ENCODE peak calls at places on chromosomes 2 and 18, in six cellular contexts. L, O, V, F, W and T are unnamed samples.

GRCh38 chr2:127293386-127293757 is 572 bp downstream of the ERCC3 start:
- DNase-seq in L (no peak), O (no peak), V (no peak), F (no peak), W (no peak), T (no peak)

GRCh38 chr18:53117851-53118250 is 777.9 kb downstream of the DCC start:
- DNase-seq in L (no peak), O (no peak), V (no peak), F (no peak), W (no peak), T (no peak)

GRCh38 chr2:71545572-71546274 is 92.4 kb downstream of the DYSF start:
- DNase-seq in L (no peak), O (no peak), V (no peak), F (no peak), W (no peak), T (peak; percentile 56)

GRCh38 chr2:105241443-105241842 is at the start of gene GPR45:
- DNase-seq in L (no peak), O (no peak), V (no peak), F (no peak), W (no peak), T (no peak)

GRCh38 chr2:214005337-214005736 is 405.5 kb upstream of the VWC2L start:
- DNase-seq in L (no peak), O (no peak), V (no peak), F (no peak), W (no peak), T (no peak)

GRCh38 chr2:60808330-60808801 is 52.3 kb downstream of the PAPOLG start:
- DNase-seq in L (no peak), O (no peak), V (no peak), F (peak; percentile 47), W (no peak), T (no peak)

GRCh38 chr2:160096414-160096813 is 34.0 kb upstream of the PLA2R1 start:
- DNase-seq in L (no peak), O (no peak), V (no peak), F (no peak), W (no peak), T (no peak)

GRCh38 chr2:42105330-42106256 is 57.8 kb downstream of the PKDCC start:
- DNase-seq in L (no peak), O (peak; percentile 36), V (peak; percentile 69), F (no peak), W (peak; percentile 20), T (no peak)

GRCh38 chr2:174247474-174248186 is 702 bp downstream of the OLA1 start:
- DNase-seq in L (no peak), O (no peak), V (no peak), F (no peak), W (no peak), T (peak; percentile 7)

GRCh38 chr2:202249864-202250263 is 11.5 kb upstream of the SUMO1 start:
- DNase-seq in L (no peak), O (no peak), V (no peak), F (no peak), W (no peak), T (no peak)

GRCh38 chr2:173134703-173135102 is 59.1 kb downstream of the MAP3K20 start:
- DNase-seq in L (no peak), O (no peak), V (no peak), F (no peak), W (no peak), T (no peak)

GRCh38 chr2:205580591-205580990 is 101.7 kb upstream of the NRP2 start:
- DNase-seq in L (no peak), O (no peak), V (no peak), F (no peak), W (no peak), T (no peak)

GRCh38 chr2:58700621-58701020 is 459.5 kb upstream of the FANCL start:
- DNase-seq in L (no peak), O (no peak), V (no peak), F (no peak), W (no peak), T (no peak)

GRCh38 chr2:135004005-135004746 is 43.1 kb downstream of the MAP3K19 start:
- DNase-seq in L (no peak), O (peak; percentile 69), V (peak; percentile 61), F (peak; percentile 62), W (peak; percentile 5), T (peak; percentile 24)

GRCh38 chr18:61322265-61322873 is 10.9 kb upstream of the CDH20 start:
- DNase-seq in L (no peak), O (peak; percentile 30), V (no peak), F (no peak), W (no peak), T (peak; percentile 9)

GRCh38 chr2:218125626-218126080 is at the start of gene CXCR2:
- DNase-seq in L (no peak), O (no peak), V (no peak), F (no peak), W (no peak), T (no peak)

GRCh38 chr2:96089356-96090180 is 26.8 kb downstream of the ADRA2B start:
- DNase-seq in L (no peak), O (no peak), V (no peak), F (peak; percentile 54), W (no peak), T (no peak)

GRCh38 chr2:56729212-56729611 is 545.4 kb downstream of the CCDC85A start:
- DNase-seq in L (no peak), O (no peak), V (no peak), F (no peak), W (no peak), T (no peak)

GRCh38 chr2:172927381-172928357 is 148.0 kb upstream of the MAP3K20 start:
- DNase-seq in L (peak; percentile 78), O (no peak), V (no peak), F (peak; percentile 79), W (no peak), T (no peak)

GRCh38 chr2:30705056-30705455 is 102.2 kb downstream of the CAPN13 start:
- DNase-seq in L (no peak), O (no peak), V (no peak), F (no peak), W (no peak), T (no peak)

GRCh38 chr2:144975881-144976280 is 456.0 kb upstream of the ZEB2 start:
- DNase-seq in L (no peak), O (no peak), V (no peak), F (no peak), W (no peak), T (no peak)

GRCh38 chr18:36355511-36355910 is 58.0 kb downstream of the FHOD3 start:
- DNase-seq in L (no peak), O (no peak), V (no peak), F (no peak), W (no peak), T (no peak)

DNA sequence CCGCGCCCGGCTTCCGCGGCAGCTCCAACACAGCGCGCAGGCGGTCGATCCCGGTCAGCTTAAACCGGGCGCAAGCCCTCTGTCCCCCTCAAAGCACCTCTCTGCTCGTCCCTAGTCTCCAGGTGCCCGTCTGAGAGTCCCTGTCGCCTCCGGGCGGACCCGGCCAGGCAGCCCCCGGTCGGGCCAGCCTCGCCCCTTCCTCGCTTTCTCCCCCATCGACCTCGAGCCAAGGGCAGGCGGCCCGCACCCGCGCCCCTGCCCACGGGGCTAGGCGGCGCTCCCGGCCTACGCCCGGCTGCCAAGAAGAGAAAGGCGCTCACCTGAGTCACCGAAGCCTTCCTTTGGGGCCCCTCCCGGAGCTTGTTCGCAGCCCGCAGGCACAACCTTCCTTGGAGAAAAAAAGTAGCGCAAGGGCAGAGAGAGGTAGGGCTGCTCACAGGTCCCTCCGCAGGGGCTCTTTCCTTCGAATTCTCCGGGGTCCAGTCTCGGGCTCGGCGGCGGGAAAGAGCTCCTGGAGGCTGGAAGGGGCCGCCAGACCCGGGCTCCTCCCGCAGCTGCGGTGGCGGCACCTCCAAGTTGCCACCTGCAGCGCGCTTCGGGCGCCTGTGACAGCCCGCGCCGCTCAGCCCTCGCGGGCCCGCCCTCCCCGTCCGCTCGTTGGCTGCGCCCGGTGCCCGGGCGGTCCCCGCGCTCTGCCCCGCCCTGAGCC is 86.4 kb upstream of the EPB41L3 start:
- DNase-seq in L (no peak), O (peak; percentile 78), V (no peak), F (peak; percentile 74), W (no peak), T (no peak)
- H3K4me3 ChIP-seq in L (peak overlapping the region; percentile 49), O (peak overlapping the region; percentile 76), V (no peak overlapping the region), F (peak overlapping the region; percentile 51), W (peak overlapping the region; percentile 51), T (peak overlapping the region; percentile 45)

DNA sequence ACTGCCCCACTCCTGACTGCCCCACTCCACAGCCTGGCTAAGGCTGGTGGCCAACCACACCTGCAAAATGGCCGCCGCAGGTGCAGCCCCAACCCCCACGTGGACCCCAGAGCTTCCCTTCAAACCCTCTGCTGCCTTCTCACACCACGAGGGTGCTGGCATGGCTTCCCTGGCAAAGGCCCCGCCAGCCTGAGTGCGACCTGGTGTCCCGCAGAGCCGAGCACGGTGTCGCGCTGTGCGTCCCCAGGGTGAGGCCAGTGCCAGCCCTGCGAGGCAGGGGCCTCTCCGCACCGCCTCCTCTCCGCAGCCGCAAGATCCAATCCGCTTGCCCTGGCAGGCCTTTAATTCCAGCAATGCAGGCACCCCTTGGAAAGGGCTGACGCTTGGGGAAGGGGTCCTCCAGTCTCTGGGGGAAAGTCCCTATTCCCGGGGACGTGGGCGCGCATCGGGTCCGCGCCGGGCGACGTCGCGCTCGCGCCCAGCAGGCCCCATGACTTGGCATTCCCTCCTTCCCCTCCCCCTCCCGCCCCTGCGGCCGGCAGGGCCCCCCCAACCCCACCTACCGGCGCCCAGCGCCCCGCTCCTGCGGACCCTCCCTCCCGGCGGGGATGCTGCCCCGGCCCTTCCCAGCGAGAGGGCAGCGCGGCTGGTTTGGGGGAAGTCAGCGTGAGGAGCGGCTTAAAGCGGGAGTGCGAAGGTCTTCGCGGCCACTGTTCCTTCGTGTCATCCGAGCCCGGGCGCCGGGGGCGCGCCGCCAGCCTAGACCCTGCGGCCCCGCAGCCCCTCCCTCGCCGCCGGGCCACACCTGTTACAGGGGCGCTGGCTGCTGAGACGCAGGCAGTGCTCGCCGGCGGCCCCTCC is 1.2 kb downstream of the KIF1A start:
- DNase-seq in L (no peak), O (no peak), V (no peak), F (no peak), W (no peak), T (no peak)
- H3K4me3 ChIP-seq in L (no peak overlapping the region), O (peak overlapping the region; percentile 51), V (no peak overlapping the region), F (peak overlapping the region; percentile 46), W (no peak overlapping the region), T (no peak overlapping the region)

GRCh38 chr2:37389984-37390765 is 45.7 kb downstream of the QPCT start:
- DNase-seq in L (no peak), O (no peak), V (peak; percentile 28), F (no peak), W (no peak), T (peak; percentile 87)
- H3K4me3 ChIP-seq in L (no peak overlapping the region), O (no peak overlapping the region), V (no peak overlapping the region), F (no peak overlapping the region), W (no peak overlapping the region), T (no peak overlapping the region)

GRCh38 chr2:33135645-33136044 is 188.9 kb downstream of the LTBP1 start:
- DNase-seq in L (no peak), O (no peak), V (no peak), F (no peak), W (no peak), T (no peak)
- H3K4me3 ChIP-seq in L (peak overlapping the region; percentile 47), O (peak overlapping the region; percentile 65), V (no peak overlapping the region), F (peak overlapping the region; percentile 24), W (no peak overlapping the region), T (peak overlapping the region; percentile 57)